ENCODE peak calls at places on chromosome 11, in nine cellular contexts. One of them, this sample, is unnamed.

GRCh38 chr11:47271961-47272661 is 2.2 kb downstream of the MADD start:
- DNase-seq in progenitor cell of endocrine pancreas: no peak
- DNase-seq in AG10803: no peak
- DNase-seq in suprapubic skin: no peak
- DNase-seq in GM12878: no peak
- DNase-seq in cardiac fibroblast: no peak
- DNase-seq in stomach: peak
- DNase-seq in astrocyte of the cerebellum: no peak
- DNase-seq in transverse colon: peak
- DNase-seq in this sample: no peak

GRCh38 chr11:112499153-112499907 is 238.7 kb upstream of the PLET1 start:
- DNase-seq in progenitor cell of endocrine pancreas: no peak
- DNase-seq in AG10803: no peak
- DNase-seq in suprapubic skin: no peak
- DNase-seq in GM12878: no peak
- DNase-seq in cardiac fibroblast: no peak
- DNase-seq in stomach: no peak
- DNase-seq in astrocyte of the cerebellum: no peak
- DNase-seq in transverse colon: no peak
- DNase-seq in this sample: no peak

GRCh38 chr11:75445315-75445953 is 12.4 kb upstream of the KLHL35 start:
- DNase-seq in progenitor cell of endocrine pancreas: peak
- DNase-seq in AG10803: peak
- DNase-seq in suprapubic skin: no peak
- DNase-seq in GM12878: peak
- DNase-seq in cardiac fibroblast: peak
- DNase-seq in stomach: peak
- DNase-seq in astrocyte of the cerebellum: peak
- DNase-seq in transverse colon: peak
- DNase-seq in this sample: no peak

GRCh38 chr11:120652705-120653335 is 141.3 kb downstream of the GRIK4 start:
- DNase-seq in progenitor cell of endocrine pancreas: no peak
- DNase-seq in AG10803: no peak
- DNase-seq in suprapubic skin: no peak
- DNase-seq in GM12878: no peak
- DNase-seq in cardiac fibroblast: peak
- DNase-seq in stomach: no peak
- DNase-seq in astrocyte of the cerebellum: no peak
- DNase-seq in transverse colon: no peak
- DNase-seq in this sample: no peak

GRCh38 chr11:63602296-63602695 is 11.9 kb downstream of the PLAAT3 start:
- DNase-seq in progenitor cell of endocrine pancreas: no peak
- DNase-seq in AG10803: peak
- DNase-seq in suprapubic skin: no peak
- DNase-seq in GM12878: no peak
- DNase-seq in cardiac fibroblast: peak
- DNase-seq in stomach: no peak
- DNase-seq in astrocyte of the cerebellum: peak
- DNase-seq in transverse colon: no peak
- DNase-seq in this sample: no peak

GRCh38 chr11:76147106-76147735 is 59.1 kb downstream of the WNT11 start:
- DNase-seq in progenitor cell of endocrine pancreas: no peak
- DNase-seq in AG10803: no peak
- DNase-seq in suprapubic skin: no peak
- DNase-seq in GM12878: no peak
- DNase-seq in cardiac fibroblast: no peak
- DNase-seq in stomach: no peak
- DNase-seq in astrocyte of the cerebellum: no peak
- DNase-seq in transverse colon: peak
- DNase-seq in this sample: no peak

GRCh38 chr11:16347928-16348685 is 8.2 kb downstream of the SOX6 start:
- DNase-seq in progenitor cell of endocrine pancreas: no peak
- DNase-seq in AG10803: peak
- DNase-seq in suprapubic skin: no peak
- DNase-seq in GM12878: no peak
- DNase-seq in cardiac fibroblast: no peak
- DNase-seq in stomach: no peak
- DNase-seq in astrocyte of the cerebellum: no peak
- DNase-seq in transverse colon: no peak
- DNase-seq in this sample: no peak

GRCh38 chr11:9078113-9079041 is 13.0 kb downstream of the SCUBE2 start:
- DNase-seq in progenitor cell of endocrine pancreas: no peak
- DNase-seq in AG10803: peak
- DNase-seq in suprapubic skin: no peak
- DNase-seq in GM12878: no peak
- DNase-seq in cardiac fibroblast: no peak
- DNase-seq in stomach: no peak
- DNase-seq in astrocyte of the cerebellum: no peak
- DNase-seq in transverse colon: no peak
- DNase-seq in this sample: peak

GRCh38 chr11:62575156-62575555 is 1.5 kb upstream of the EEF1G start:
- DNase-seq in progenitor cell of endocrine pancreas: no peak
- DNase-seq in AG10803: no peak
- DNase-seq in suprapubic skin: no peak
- DNase-seq in GM12878: no peak
- DNase-seq in cardiac fibroblast: no peak
- DNase-seq in stomach: peak
- DNase-seq in astrocyte of the cerebellum: no peak
- DNase-seq in transverse colon: peak
- DNase-seq in this sample: no peak

GRCh38 chr11:77762426-77762825 is 58.1 kb downstream of the RSF1 start:
- DNase-seq in progenitor cell of endocrine pancreas: no peak
- DNase-seq in AG10803: no peak
- DNase-seq in suprapubic skin: no peak
- DNase-seq in GM12878: no peak
- DNase-seq in cardiac fibroblast: no peak
- DNase-seq in stomach: no peak
- DNase-seq in astrocyte of the cerebellum: no peak
- DNase-seq in transverse colon: no peak
- DNase-seq in this sample: no peak

GRCh38 chr11:129412501-129412900 is 36.9 kb downstream of the BARX2 start:
- DNase-seq in progenitor cell of endocrine pancreas: no peak
- DNase-seq in AG10803: no peak
- DNase-seq in suprapubic skin: no peak
- DNase-seq in GM12878: no peak
- DNase-seq in cardiac fibroblast: no peak
- DNase-seq in stomach: peak
- DNase-seq in astrocyte of the cerebellum: no peak
- DNase-seq in transverse colon: peak
- DNase-seq in this sample: no peak

GRCh38 chr11:111639226-111639925 is 37.1 kb downstream of the SIK2 start:
- DNase-seq in progenitor cell of endocrine pancreas: no peak
- DNase-seq in AG10803: no peak
- DNase-seq in suprapubic skin: no peak
- DNase-seq in GM12878: no peak
- DNase-seq in cardiac fibroblast: no peak
- DNase-seq in stomach: no peak
- DNase-seq in astrocyte of the cerebellum: no peak
- DNase-seq in transverse colon: no peak
- DNase-seq in this sample: no peak

GRCh38 chr11:3231851-3232744 is at the start of gene MRGPRE:
- DNase-seq in progenitor cell of endocrine pancreas: no peak
- DNase-seq in AG10803: peak
- DNase-seq in suprapubic skin: peak
- DNase-seq in GM12878: no peak
- DNase-seq in cardiac fibroblast: no peak
- DNase-seq in stomach: no peak
- DNase-seq in astrocyte of the cerebellum: no peak
- DNase-seq in transverse colon: no peak
- DNase-seq in this sample: peak

DNA sequence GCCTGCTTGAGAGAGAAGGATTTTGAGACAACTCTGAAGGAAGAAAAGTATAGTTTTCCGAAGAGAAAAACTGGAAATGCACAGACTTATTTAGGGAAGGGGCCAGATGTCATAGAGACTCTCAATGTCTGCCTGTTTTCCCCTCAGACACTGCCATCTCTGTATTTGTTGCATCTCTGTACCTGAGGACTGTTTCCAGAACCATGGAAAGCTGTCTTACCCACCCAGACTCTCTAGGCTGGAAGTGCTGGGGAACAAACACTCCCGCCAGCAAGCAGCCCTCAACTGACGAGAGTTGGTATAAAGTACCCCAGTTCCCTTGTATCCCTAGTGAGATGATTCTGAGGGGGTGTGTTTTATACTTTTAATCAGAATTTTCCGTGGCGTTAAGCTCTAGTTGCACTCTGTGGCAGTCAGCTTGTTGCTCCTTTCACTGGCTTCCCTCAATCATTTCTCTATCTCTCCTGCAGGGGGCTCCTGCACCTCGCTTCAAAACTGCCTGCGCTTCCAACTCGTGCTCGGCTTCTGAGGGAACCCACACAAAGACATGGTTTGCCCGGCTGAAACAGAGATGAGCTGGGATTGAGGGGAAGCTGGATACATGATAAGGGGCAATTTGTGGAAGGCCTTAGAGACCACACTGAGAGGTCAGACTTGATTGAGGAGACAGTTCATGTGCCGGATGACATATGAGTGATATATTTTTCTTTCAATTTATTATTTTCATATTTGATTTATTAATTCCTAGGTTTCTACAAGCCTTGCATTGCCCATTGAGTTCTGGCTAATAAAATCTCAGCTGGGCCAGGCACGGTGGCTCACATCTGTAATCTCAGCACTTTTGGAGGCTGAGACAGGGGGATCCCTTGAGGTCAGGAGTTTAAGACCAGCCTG is 36.9 kb upstream of the CLPB start:
- DNase-seq in progenitor cell of endocrine pancreas: peak
- DNase-seq in AG10803: peak
- DNase-seq in suprapubic skin: no peak
- DNase-seq in GM12878: no peak
- DNase-seq in cardiac fibroblast: peak
- DNase-seq in stomach: peak
- DNase-seq in astrocyte of the cerebellum: peak
- DNase-seq in transverse colon: peak
- DNase-seq in this sample: no peak
- TF ChIP-seq CTCF in progenitor cell of endocrine pancreas: peak
- TF ChIP-seq CTCF in AG10803: peak
- TF ChIP-seq CTCF in suprapubic skin: peak
- TF ChIP-seq CTCF in GM12878: peak
- TF ChIP-seq CTCF in cardiac fibroblast: peak
- TF ChIP-seq CTCF in stomach: no peak
- TF ChIP-seq CTCF in astrocyte of the cerebellum: peak
- TF ChIP-seq CTCF in transverse colon: peak
- TF ChIP-seq CTCF in this sample: peak

DNA sequence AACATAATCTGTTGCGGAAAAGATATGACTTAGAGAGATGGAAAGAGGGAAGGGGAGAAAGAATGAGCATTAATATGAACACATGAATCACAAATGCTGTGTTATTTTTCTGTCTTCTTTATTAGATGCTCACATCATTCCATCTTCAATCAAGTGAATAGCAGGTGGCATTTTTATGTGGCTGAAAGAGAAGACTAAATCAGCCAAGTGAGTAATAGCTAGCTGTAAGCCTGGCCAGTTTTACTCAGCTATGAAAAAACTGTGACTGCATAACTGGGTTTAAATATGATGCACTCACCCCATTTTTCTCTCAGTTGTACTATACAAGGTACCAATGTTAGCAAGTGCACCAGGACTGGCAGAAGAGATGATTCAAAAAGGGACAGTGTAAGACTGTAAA is 571.1 kb downstream of the JRKL start:
- DNase-seq in progenitor cell of endocrine pancreas: no peak
- DNase-seq in AG10803: no peak
- DNase-seq in suprapubic skin: no peak
- DNase-seq in GM12878: no peak
- DNase-seq in cardiac fibroblast: no peak
- DNase-seq in stomach: no peak
- DNase-seq in astrocyte of the cerebellum: no peak
- DNase-seq in transverse colon: no peak
- DNase-seq in this sample: no peak
- TF ChIP-seq CTCF in progenitor cell of endocrine pancreas: no peak
- TF ChIP-seq CTCF in AG10803: no peak
- TF ChIP-seq CTCF in suprapubic skin: no peak
- TF ChIP-seq CTCF in GM12878: no peak
- TF ChIP-seq CTCF in cardiac fibroblast: no peak
- TF ChIP-seq CTCF in stomach: no peak
- TF ChIP-seq CTCF in astrocyte of the cerebellum: no peak
- TF ChIP-seq CTCF in transverse colon: no peak
- TF ChIP-seq CTCF in this sample: no peak

DNA sequence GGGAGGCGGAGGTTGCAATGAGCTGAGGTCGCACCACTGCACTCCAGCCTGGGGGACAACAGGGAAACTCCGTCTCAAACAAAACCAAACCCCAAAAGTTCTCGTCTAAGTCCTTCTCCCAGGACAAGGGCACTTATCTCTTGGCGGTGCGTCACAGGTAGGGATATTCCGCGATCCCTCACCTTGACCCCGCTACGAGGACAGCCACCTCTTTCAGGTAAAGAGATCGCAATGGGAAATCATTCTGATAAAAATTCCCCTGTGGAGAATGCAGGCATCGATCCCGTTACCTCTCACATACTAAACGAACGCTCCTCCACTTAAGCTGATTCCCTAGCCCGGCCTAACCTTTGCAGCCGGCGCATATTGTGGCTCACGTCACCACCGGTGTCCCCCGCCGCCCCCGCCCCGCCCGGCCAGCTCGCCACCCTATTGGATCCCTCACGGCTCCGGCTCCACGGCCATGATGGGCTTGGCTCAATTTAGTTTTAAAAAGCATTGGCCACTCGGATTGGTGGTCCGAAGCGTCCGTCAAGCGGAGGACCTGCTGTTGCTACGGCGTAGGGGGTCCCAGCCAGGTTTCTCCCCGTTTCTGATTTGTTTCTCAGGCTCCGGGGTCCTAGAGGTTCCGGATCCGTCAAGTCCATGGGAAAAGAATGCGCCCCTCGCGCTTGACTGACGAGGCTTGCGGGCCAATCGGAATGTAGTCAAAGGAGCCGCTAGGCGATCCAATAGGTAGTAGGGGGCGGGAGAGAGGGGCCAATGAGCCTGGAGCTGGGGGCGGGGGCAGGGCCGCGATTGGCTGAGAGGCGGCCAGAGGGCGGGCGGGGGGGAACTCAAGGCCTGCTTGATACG is 439 bp upstream of the PPP6R3 start:
- DNase-seq in progenitor cell of endocrine pancreas: peak
- DNase-seq in AG10803: peak
- DNase-seq in suprapubic skin: peak
- DNase-seq in GM12878: peak
- DNase-seq in cardiac fibroblast: peak
- DNase-seq in stomach: peak
- DNase-seq in astrocyte of the cerebellum: peak
- DNase-seq in transverse colon: peak
- DNase-seq in this sample: peak
- TF ChIP-seq CTCF in progenitor cell of endocrine pancreas: peak
- TF ChIP-seq CTCF in AG10803: no peak
- TF ChIP-seq CTCF in suprapubic skin: no peak
- TF ChIP-seq CTCF in GM12878: no peak
- TF ChIP-seq CTCF in cardiac fibroblast: no peak
- TF ChIP-seq CTCF in stomach: no peak
- TF ChIP-seq CTCF in astrocyte of the cerebellum: no peak
- TF ChIP-seq CTCF in transverse colon: peak
- TF ChIP-seq CTCF in this sample: no peak

DNA sequence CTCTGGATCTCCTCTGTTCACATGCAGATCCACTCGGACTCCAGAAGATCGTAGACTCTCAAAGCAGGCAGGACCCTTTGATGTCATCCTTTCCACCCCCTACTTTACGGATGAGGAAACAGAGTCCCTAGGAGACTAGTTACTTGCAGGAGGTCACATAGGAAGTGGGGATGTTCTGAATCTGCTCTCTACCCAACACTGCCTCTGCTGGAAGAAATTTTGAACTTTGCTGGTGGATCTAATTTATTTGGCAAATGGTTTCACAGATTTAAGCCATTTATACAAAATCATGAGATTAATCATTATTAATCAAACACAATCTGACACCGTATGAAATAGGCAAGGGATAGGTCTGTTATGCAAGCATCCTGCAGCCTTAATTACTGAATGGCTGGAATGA is 55.0 kb upstream of the USP47 start:
- DNase-seq in progenitor cell of endocrine pancreas: no peak
- DNase-seq in AG10803: peak
- DNase-seq in suprapubic skin: no peak
- DNase-seq in GM12878: no peak
- DNase-seq in cardiac fibroblast: peak
- DNase-seq in stomach: no peak
- DNase-seq in astrocyte of the cerebellum: peak
- DNase-seq in transverse colon: no peak
- DNase-seq in this sample: no peak
- TF ChIP-seq CTCF in progenitor cell of endocrine pancreas: peak
- TF ChIP-seq CTCF in AG10803: peak
- TF ChIP-seq CTCF in suprapubic skin: peak
- TF ChIP-seq CTCF in GM12878: peak
- TF ChIP-seq CTCF in cardiac fibroblast: peak
- TF ChIP-seq CTCF in stomach: no peak
- TF ChIP-seq CTCF in astrocyte of the cerebellum: peak
- TF ChIP-seq CTCF in transverse colon: no peak
- TF ChIP-seq CTCF in this sample: peak